ENCODE peak calls at places on chromosome 4, in four cellular contexts. J is GM23338, K is astrocyte, S is mammary epithelial cell. G is an unnamed sample. For H3K4me1 and H3K27me3, the result is how much of the 10 kb centered on the place peaks cover.

GRCh38 chr4:94348705-94349104 is 6.1 kb upstream of the HPGDS start:
- DNase-seq in S (no peak), K (no peak), J (no peak), G (no peak)

GRCh38 chr4:188603646-188604045 is 464.4 kb downstream of the TRIML1 start:
- DNase-seq in K (no peak), J (no peak), S (no peak), G (no peak)

GRCh38 chr4:155629183-155629825 is 37.3 kb upstream of the GUCY1A1 start:
- DNase-seq in K (peak), J (no peak), S (peak), G (peak)

GRCh38 chr4:105765690-105766407 is 57.3 kb downstream of the GSTCD start:
- DNase-seq in K (peak), S (peak), J (peak), G (peak)

GRCh38 chr4:101355767-101356702 is 8.7 kb upstream of the PPP3CA start:
- DNase-seq in S (peak), K (peak), J (no peak), G (no peak)

GRCh38 chr4:6972911-6973310 is 63.3 kb downstream of the TBC1D14 start:
- DNase-seq in K (no peak), S (no peak), J (peak), G (no peak)

GRCh38 chr4:7330031-7330596 is 104.6 kb downstream of the PSAPL1 start:
- DNase-seq in S (no peak), J (peak), K (no peak), G (no peak)

GRCh38 chr4:152090543-152090942 is 329.7 kb upstream of the GATB start:
- DNase-seq in S (no peak), J (no peak), K (no peak), G (no peak)

GRCh38 chr4:156347412-156348075 is 393.9 kb upstream of the CTSO start:
- DNase-seq in J (peak), S (peak), K (peak), G (no peak)

DNA sequence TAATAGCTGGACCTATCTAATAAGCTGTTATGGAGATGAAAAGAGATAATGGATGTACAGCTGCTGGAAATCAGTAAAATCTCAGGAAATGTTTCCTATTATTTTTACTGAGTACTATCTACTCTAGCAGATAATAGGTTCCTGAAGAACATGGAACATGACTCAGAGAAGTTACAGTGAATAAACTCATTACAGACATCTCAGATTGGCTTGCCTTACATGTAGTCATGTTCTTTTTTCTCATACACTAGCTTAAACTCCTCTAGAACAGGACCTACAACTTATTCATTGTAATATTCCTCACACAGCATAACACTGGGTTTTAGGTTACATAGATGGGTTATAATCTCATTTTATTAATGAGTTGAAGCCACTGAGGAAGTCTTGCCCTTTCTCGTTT is 86.9 kb upstream of the BMP2K start:
- DNase-seq in K (no peak), S (peak), J (no peak), G (no peak)
- H3K4me1 ChIP-seq in K (under half), S (under half), J (under half), G (under half)

DNA sequence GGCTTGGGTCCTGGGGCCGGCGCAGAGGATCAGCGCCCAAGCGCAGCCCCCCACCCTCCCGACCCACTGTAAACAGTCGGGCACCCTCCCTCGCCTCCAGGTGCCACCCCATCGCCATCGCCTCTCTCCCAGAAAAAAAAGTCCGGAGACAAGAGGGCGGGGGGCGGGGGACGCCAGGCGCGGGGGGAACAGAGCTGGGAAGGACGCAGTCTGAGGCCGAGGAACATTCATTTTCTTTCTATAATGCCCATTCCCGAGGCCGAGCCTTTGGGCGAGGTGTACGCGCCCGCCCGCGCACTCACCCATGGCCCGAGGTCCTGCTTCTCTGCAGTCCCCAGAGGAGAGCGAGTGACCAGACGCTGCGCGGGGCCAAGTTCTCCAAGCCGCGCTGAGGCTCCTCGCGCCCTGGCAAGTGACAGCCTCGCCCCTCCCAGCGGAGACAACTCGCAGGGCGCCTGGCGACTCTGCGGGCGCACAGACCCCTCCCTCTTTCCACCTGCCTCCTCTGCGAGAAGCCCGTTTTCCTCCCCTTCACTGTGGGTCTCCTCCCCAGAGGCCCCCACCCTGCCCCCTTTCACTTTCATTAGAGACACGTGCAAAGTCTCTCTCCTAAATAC is 63.5 kb upstream of the WDR17 start:
- DNase-seq in J (peak), K (peak), S (no peak), G (no peak)
- H3K27me3 ChIP-seq in J (under half), K (under half), S (under half), G (under half)

GRCh38 chr4:88592600-88593448 is 544 bp downstream of the HERC3 start:
- DNase-seq in K (peak), S (peak), J (peak), G (peak)
- TF ChIP-seq EZH2 in K (no peak), S (no peak), J (no peak), G (no peak)

GRCh38 chr4:54513231-54513630 is 144.5 kb upstream of the KIT start:
- DNase-seq in J (no peak), K (peak), S (peak), G (peak)

GRCh38 chr4:54513741-54514140 is 144.0 kb upstream of the KIT start:
- DNase-seq in S (no peak), J (no peak), K (no peak), G (no peak)

GRCh38 chr4:54517793-54518444 is 139.8 kb upstream of the KIT start:
- DNase-seq in S (no peak), K (no peak), J (no peak), G (no peak)

GRCh38 chr4:54516556-54517215 is 141.1 kb upstream of the KIT start:
- DNase-seq in K (no peak), J (no peak), S (no peak), G (no peak)
- H3K4me1 ChIP-seq in K (under half), J (under half), S (under half), G (under half)

GRCh38 chr4:185035284-185035683 is 17.0 kb downstream of the HELT start:
- DNase-seq in S (no peak), J (no peak), K (no peak), G (no peak)

GRCh38 chr4:185036019-185036418 is 17.7 kb downstream of the HELT start:
- DNase-seq in K (no peak), J (no peak), S (no peak), G (no peak)

GRCh38 chr4:185039508-185040273 is 21.4 kb downstream of the HELT start:
- DNase-seq in K (peak), S (peak), J (peak), G (no peak)

GRCh38 chr4:185036842-185037241 is 18.6 kb downstream of the HELT start:
- DNase-seq in K (no peak), S (no peak), J (peak), G (no peak)

GRCh38 chr4:185040523-185040922 is 22.2 kb downstream of the HELT start:
- DNase-seq in J (no peak), S (no peak), K (no peak), G (no peak)
- H3K27me3 ChIP-seq in J (under half), S (under half), K (under half), G (under half)

GRCh38 chr4:3861720-3862639 is 95.8 kb downstream of the ADRA2C start:
- DNase-seq in J (no peak), S (no peak), K (no peak), G (no peak)
- TF ChIP-seq EZH2 in J (no peak), S (no peak), K (no peak), G (no peak)

GRCh38 chr4:165331316-165331715 is 3.8 kb downstream of the MSMO1 start:
- DNase-seq in S (no peak), J (peak), K (no peak), G (no peak)

GRCh38 chr4:165331823-165332222 is 4.4 kb downstream of the MSMO1 start:
- DNase-seq in J (peak), S (no peak), K (no peak), G (no peak)

GRCh38 chr4:165330666-165331065 is 3.2 kb downstream of the MSMO1 start:
- DNase-seq in J (no peak), S (no peak), K (no peak), G (no peak)

GRCh38 chr4:165328708-165329107 is 1.2 kb downstream of the MSMO1 start:
- DNase-seq in S (no peak), K (no peak), J (peak), G (no peak)

GRCh38 chr4:165330071-165330470 is 2.6 kb downstream of the MSMO1 start:
- DNase-seq in J (no peak), K (no peak), S (no peak), G (no peak)
- H3K4me1 ChIP-seq in J (under half), K (under half), S (under half), G (under half)

GRCh38 chr4:80065601-80066000 is 7.4 kb downstream of the ANTXR2 start:
- DNase-seq in S (no peak), K (no peak), J (no peak), G (no peak)
- H3K27me3 ChIP-seq in S (under half), K (under half), J (under half), G (under half)

G was measured in keratinocyte.